ENCODE peak calls at places on chromosomes 12 and 14, in eight cellular contexts. B is NCI-H1092; L is NAMALWA; G is cerebellum; C is stimulated activated CD8-positive, alpha-beta memory T cell treated with anti-CD3 and anti-CD28 coated beads, Interleukin-15, amount 100 ng/mL, for 24 hours; Q is mammary epithelial cell; P is activated naive CD4-positive, alpha-beta T cell; K is effector CD4-positive, alpha-beta T cell. D is an unnamed sample.

GRCh38 chr14:22010532-22011242 is 337.1 kb upstream of the OR4E1 start:
- DNase-seq in K (no peak), C (no peak), B (no peak), Q (no peak), P (no peak), G (no peak), L (no peak), D (no peak)

GRCh38 chr12:119826661-119827435 is 50.3 kb downstream of the CIT start:
- DNase-seq in C (no peak), K (no peak), L (no peak), B (no peak), G (no peak), Q (no peak), P (no peak), D (no peak)

GRCh38 chr14:35147186-35147585 is 24.8 kb downstream of the PRORP start:
- DNase-seq in K (no peak), G (no peak), P (no peak), L (no peak), C (no peak), B (no peak), Q (no peak), D (no peak)

GRCh38 chr12:29782821-29783772 is 645 bp downstream of the TMTC1 start:
- DNase-seq in Q (peak), K (no peak), B (peak), G (no peak), L (no peak), C (no peak), P (no peak), D (peak)

GRCh38 chr12:32039341-32039740 is 67.3 kb upstream of the BICD1 start:
- DNase-seq in P (no peak), Q (no peak), G (no peak), K (no peak), C (no peak), B (no peak), L (no peak), D (no peak)

GRCh38 chr12:80648866-80649265 is 58.6 kb upstream of the MYF6 start:
- DNase-seq in P (no peak), Q (peak), L (no peak), B (no peak), C (no peak), K (no peak), G (no peak), D (no peak)

GRCh38 chr12:93322784-93323183 is 54.9 kb upstream of the NUDT4 start:
- DNase-seq in L (no peak), G (no peak), B (no peak), P (no peak), K (no peak), C (no peak), Q (peak), D (no peak)

GRCh38 chr14:76720382-76720813 is 40.9 kb upstream of the VASH1 start:
- DNase-seq in P (no peak), B (peak), G (no peak), Q (no peak), C (no peak), L (no peak), K (no peak), D (no peak)

GRCh38 chr14:35140718-35141581 is 18.6 kb downstream of the PRORP start:
- DNase-seq in L (peak), C (no peak), G (no peak), B (no peak), Q (no peak), K (no peak), P (no peak), D (no peak)

GRCh38 chr12:18753481-18754117 is 15.7 kb downstream of the CAPZA3 start:
- DNase-seq in K (no peak), L (no peak), G (no peak), C (no peak), B (peak), Q (no peak), P (no peak), D (no peak)

GRCh38 chr12:132561784-132562156 is 48.6 kb downstream of the LRCOL1 start:
- DNase-seq in K (no peak), G (no peak), C (no peak), L (peak), Q (peak), P (no peak), B (peak), D (peak)

GRCh38 chr12:84642201-84642600 is 270.4 kb downstream of the SLC6A15 start:
- DNase-seq in L (no peak), C (no peak), K (no peak), Q (no peak), P (no peak), G (no peak), B (peak), D (no peak)

GRCh38 chr14:36588119-36588518 is 5.7 kb upstream of the NKX2-8 start:
- DNase-seq in C (no peak), L (no peak), Q (no peak), K (no peak), G (no peak), B (no peak), P (no peak), D (no peak)

GRCh38 chr14:54637829-54638446 is 71.0 kb downstream of the SAMD4A start:
- DNase-seq in P (no peak), G (no peak), L (no peak), B (no peak), Q (no peak), K (no peak), C (no peak), D (peak)

GRCh38 chr12:46517579-46517962 is 145.0 kb upstream of the SLC38A2 start:
- DNase-seq in C (no peak), Q (no peak), B (no peak), L (no peak), P (no peak), K (no peak), G (no peak), D (no peak)

GRCh38 chr12:79844693-79845092 is 90.2 kb downstream of the PPP1R12A start:
- DNase-seq in B (no peak), K (no peak), L (no peak), C (no peak), Q (peak), P (no peak), G (no peak), D (no peak)

GRCh38 chr12:95413576-95413975 is 60.4 kb upstream of the METAP2 start:
- DNase-seq in G (no peak), B (no peak), L (no peak), C (no peak), P (no peak), Q (peak), K (no peak), D (no peak)

GRCh38 chr12:51907864-51908425 is 641 bp downstream of the ACVRL1 start:
- DNase-seq in C (no peak), P (no peak), Q (no peak), L (no peak), B (no peak), G (no peak), K (no peak), D (no peak)

GRCh38 chr14:51304956-51305355 is 64.9 kb downstream of the TMX1 start:
- DNase-seq in B (no peak), Q (peak), G (no peak), C (no peak), K (no peak), P (no peak), L (no peak), D (no peak)

GRCh38 chr14:105092124-105092911 is 27.1 kb upstream of the GPR132 start:
- DNase-seq in K (no peak), Q (no peak), C (no peak), G (peak), P (no peak), B (no peak), L (no peak), D (no peak)

GRCh38 chr14:41549821-41550597 is 56.7 kb upstream of the LRFN5 start:
- DNase-seq in P (no peak), K (no peak), L (no peak), Q (peak), G (no peak), C (no peak), B (no peak), D (no peak)

GRCh38 chr12:6792522-6793201 is 3.3 kb downstream of the CD4 start:
- DNase-seq in B (no peak), K (peak), G (no peak), L (no peak), Q (no peak), P (peak), C (no peak), D (no peak)

GRCh38 chr12:31954925-31955678 is 4.1 kb upstream of the RESF1 start:
- DNase-seq in K (no peak), Q (no peak), G (no peak), B (no peak), P (no peak), L (no peak), C (no peak), D (no peak)

GRCh38 chr14:77301103-77301502 is 19.6 kb downstream of the POMT2 start:
- DNase-seq in L (peak), C (no peak), B (peak), G (peak), P (peak), Q (peak), K (peak), D (peak)

GRCh38 chr14:82776958-82777357 is 1243.3 kb upstream of the SEL1L start:
- DNase-seq in K (no peak), L (no peak), C (no peak), G (no peak), Q (no peak), B (no peak), P (no peak), D (no peak)

D was measured in H1.